ENCODE peak calls at places on chromosomes 6 and 20, in four cellular contexts. P, A, E and T are unnamed samples.

GRCh38 chr6:129748212-129748900 is 38.4 kb upstream of the ARHGAP18 start:
- DNase-seq in P (no peak), A (peak), E (peak), T (peak)

GRCh38 chr6:139344186-139344963 is 30.1 kb downstream of the CITED2 start:
- DNase-seq in P (no peak), A (no peak), E (no peak), T (no peak)

GRCh38 chr6:127102299-127102698 is 16.2 kb upstream of the RSPO3 start:
- DNase-seq in A (peak), E (no peak), P (no peak), T (peak)

GRCh38 chr20:63127700-63128364 is 88.1 kb downstream of the YTHDF1 start:
- DNase-seq in P (no peak), A (no peak), E (no peak), T (no peak)

GRCh38 chr6:8889514-8889913 is 454.2 kb upstream of the SLC35B3 start:
- DNase-seq in E (no peak), P (no peak), A (no peak), T (no peak)

GRCh38 chr20:13784271-13784892 is 337 bp downstream of the ESF1 start:
- DNase-seq in A (no peak), E (no peak), P (no peak), T (no peak)

GRCh38 chr6:51529240-51529639 is 558.2 kb downstream of the PKHD1 start:
- DNase-seq in P (no peak), A (peak), E (no peak), T (no peak)

GRCh38 chr6:68368845-68369244 is 266.2 kb upstream of the ADGRB3 start:
- DNase-seq in E (no peak), A (no peak), P (no peak), T (no peak)

GRCh38 chr6:41741625-41742490 is 5.3 kb downstream of the PGC start:
- DNase-seq in P (peak), A (peak), E (no peak), T (no peak)

GRCh38 chr20:55166063-55166462 is 690.7 kb downstream of the DOK5 start:
- DNase-seq in A (peak), E (no peak), P (no peak), T (no peak)

GRCh38 chr20:37523012-37523391 is 2.0 kb downstream of the NNAT start:
- DNase-seq in A (no peak), E (no peak), P (peak), T (no peak)

GRCh38 chr20:19996970-19997369 is 20.2 kb upstream of the NAA20 start:
- DNase-seq in A (no peak), E (no peak), P (no peak), T (no peak)

GRCh38 chr6:31776961-31777666 is at the start of gene VWA7:
- DNase-seq in A (peak), P (peak), E (peak), T (peak)

GRCh38 chr6:30645989-30646388 is 944 bp upstream of the C6orf136 start:
- DNase-seq in P (no peak), A (no peak), E (no peak), T (no peak)

GRCh38 chr6:164817662-164818061 is 491.7 kb downstream of the C6orf118 start:
- DNase-seq in P (no peak), A (no peak), E (no peak), T (no peak)

GRCh38 chr6:130697661-130698535 is 129.3 kb upstream of the SMLR1 start:
- DNase-seq in A (peak), E (peak), P (no peak), T (no peak)

GRCh38 chr6:53854843-53855567 is 60.2 kb downstream of the LRRC1 start:
- DNase-seq in E (no peak), A (no peak), P (no peak), T (peak)

GRCh38 chr20:35312348-35312747 is 20.1 kb upstream of the FAM83C start:
- DNase-seq in E (no peak), P (no peak), A (peak), T (no peak)

GRCh38 chr6:110509617-110510231 is 33.3 kb upstream of the SLC22A16 start:
- DNase-seq in E (no peak), P (no peak), A (peak), T (no peak)

GRCh38 chr20:62985089-62985778 is 21.5 kb downstream of the BHLHE23 start:
- DNase-seq in E (no peak), P (no peak), A (no peak), T (no peak)